ENCODE peak calls at places on chromosomes 3 and 15, in seven cellular contexts. One of them, this sample, is unnamed.

GRCh38 chr15:41501191-41501917 is 7.7 kb downstream of the ITPKA start:
- DNase-seq in K562: no peak
- DNase-seq in H1: no peak
- DNase-seq in GM12878: no peak
- DNase-seq in A549: no peak
- DNase-seq in HepG2: no peak
- DNase-seq in SK-N-SH: peak
- DNase-seq in this sample: peak

GRCh38 chr3:189863031-189863430 is 231.8 kb downstream of the TP63 start:
- DNase-seq in GM12878: no peak
- DNase-seq in A549: peak
- DNase-seq in HepG2: no peak
- DNase-seq in H1: no peak
- DNase-seq in K562: no peak
- DNase-seq in SK-N-SH: no peak
- DNase-seq in this sample: no peak

GRCh38 chr15:57649138-57649537 is 57.4 kb upstream of the POLR2M start:
- DNase-seq in HepG2: no peak
- DNase-seq in K562: no peak
- DNase-seq in A549: no peak
- DNase-seq in SK-N-SH: no peak
- DNase-seq in GM12878: no peak
- DNase-seq in H1: no peak
- DNase-seq in this sample: no peak

GRCh38 chr3:36597422-36597821 is 166.9 kb downstream of the DCLK3 start:
- DNase-seq in K562: no peak
- DNase-seq in H1: no peak
- DNase-seq in A549: peak
- DNase-seq in SK-N-SH: no peak
- DNase-seq in GM12878: no peak
- DNase-seq in HepG2: no peak
- DNase-seq in this sample: peak

GRCh38 chr3:49256152-49256551 is 20.9 kb downstream of the C3orf62 start:
- DNase-seq in A549: no peak
- DNase-seq in K562: no peak
- DNase-seq in H1: no peak
- DNase-seq in GM12878: no peak
- DNase-seq in SK-N-SH: no peak
- DNase-seq in HepG2: no peak
- DNase-seq in this sample: no peak

GRCh38 chr3:87206070-87206469 is 21.0 kb upstream of the CHMP2B start:
- DNase-seq in GM12878: no peak
- DNase-seq in K562: no peak
- DNase-seq in A549: peak
- DNase-seq in HepG2: peak
- DNase-seq in H1: no peak
- DNase-seq in SK-N-SH: no peak
- DNase-seq in this sample: peak

GRCh38 chr3:57596495-57597239 is 477 bp downstream of the ARF4 start:
- DNase-seq in A549: peak
- DNase-seq in HepG2: peak
- DNase-seq in SK-N-SH: peak
- DNase-seq in K562: peak
- DNase-seq in H1: peak
- DNase-seq in GM12878: peak
- DNase-seq in this sample: peak

GRCh38 chr3:53074761-53075742 is 29.2 kb upstream of the SFMBT1 start:
- DNase-seq in HepG2: no peak
- DNase-seq in K562: no peak
- DNase-seq in SK-N-SH: no peak
- DNase-seq in A549: no peak
- DNase-seq in GM12878: no peak
- DNase-seq in H1: no peak
- DNase-seq in this sample: no peak

GRCh38 chr15:99174567-99174966 is 69.7 kb downstream of the SYNM start:
- DNase-seq in K562: no peak
- DNase-seq in A549: no peak
- DNase-seq in H1: no peak
- DNase-seq in GM12878: no peak
- DNase-seq in SK-N-SH: no peak
- DNase-seq in HepG2: no peak
- DNase-seq in this sample: no peak

GRCh38 chr15:94186770-94187331 is 44.5 kb upstream of the MCTP2 start:
- DNase-seq in SK-N-SH: no peak
- DNase-seq in HepG2: no peak
- DNase-seq in K562: no peak
- DNase-seq in A549: no peak
- DNase-seq in H1: no peak
- DNase-seq in GM12878: no peak
- DNase-seq in this sample: no peak

GRCh38 chr3:178808748-178809147 is 262.9 kb downstream of the ZMAT3 start:
- DNase-seq in SK-N-SH: no peak
- DNase-seq in K562: no peak
- DNase-seq in HepG2: no peak
- DNase-seq in GM12878: no peak
- DNase-seq in H1: no peak
- DNase-seq in A549: no peak
- DNase-seq in this sample: no peak

GRCh38 chr3:66409771-66410355 is 91.0 kb downstream of the LRIG1 start:
- DNase-seq in GM12878: no peak
- DNase-seq in K562: no peak
- DNase-seq in A549: no peak
- DNase-seq in H1: no peak
- DNase-seq in HepG2: no peak
- DNase-seq in SK-N-SH: no peak
- DNase-seq in this sample: no peak

GRCh38 chr3:48412375-48413001 is 17.4 kb downstream of the PLXNB1 start:
- DNase-seq in K562: no peak
- DNase-seq in HepG2: no peak
- DNase-seq in SK-N-SH: no peak
- DNase-seq in A549: no peak
- DNase-seq in H1: no peak
- DNase-seq in GM12878: no peak
- DNase-seq in this sample: no peak

GRCh38 chr3:146928421-146929059 is 323.4 kb upstream of the PLSCR5 start:
- DNase-seq in H1: no peak
- DNase-seq in SK-N-SH: no peak
- DNase-seq in A549: no peak
- DNase-seq in GM12878: no peak
- DNase-seq in K562: no peak
- DNase-seq in HepG2: no peak
- DNase-seq in this sample: no peak

GRCh38 chr3:117282506-117282905 is 572.9 kb downstream of the TUSC7 start:
- DNase-seq in HepG2: no peak
- DNase-seq in K562: no peak
- DNase-seq in SK-N-SH: no peak
- DNase-seq in H1: no peak
- DNase-seq in GM12878: no peak
- DNase-seq in A549: no peak
- DNase-seq in this sample: no peak

GRCh38 chr15:88911766-88912118 is 1.4 kb downstream of the MFGE8 start:
- DNase-seq in H1: no peak
- DNase-seq in HepG2: no peak
- DNase-seq in GM12878: no peak
- DNase-seq in K562: peak
- DNase-seq in SK-N-SH: no peak
- DNase-seq in A549: peak
- DNase-seq in this sample: peak

GRCh38 chr3:52456169-52456799 is 880 bp downstream of the NISCH start:
- DNase-seq in GM12878: no peak
- DNase-seq in HepG2: no peak
- DNase-seq in A549: no peak
- DNase-seq in SK-N-SH: peak
- DNase-seq in K562: peak
- DNase-seq in H1: no peak
- DNase-seq in this sample: peak

GRCh38 chr15:43067717-43068461 is 37.9 kb downstream of the UBR1 start:
- DNase-seq in A549: no peak
- DNase-seq in K562: no peak
- DNase-seq in HepG2: peak
- DNase-seq in GM12878: no peak
- DNase-seq in SK-N-SH: no peak
- DNase-seq in H1: no peak
- DNase-seq in this sample: peak

GRCh38 chr15:40310001-40310959 is 2.5 kb upstream of the PLCB2 start:
- DNase-seq in A549: peak
- DNase-seq in H1: no peak
- DNase-seq in K562: peak
- DNase-seq in GM12878: peak
- DNase-seq in SK-N-SH: peak
- DNase-seq in HepG2: peak
- DNase-seq in this sample: peak

GRCh38 chr3:133573054-133573628 is 345 bp upstream of the CDV3 start:
- DNase-seq in A549: peak
- DNase-seq in K562: peak
- DNase-seq in GM12878: peak
- DNase-seq in H1: peak
- DNase-seq in HepG2: peak
- DNase-seq in SK-N-SH: peak
- DNase-seq in this sample: peak

GRCh38 chr3:115989927-115990326 is 366.6 kb downstream of the GAP43 start:
- DNase-seq in A549: no peak
- DNase-seq in H1: no peak
- DNase-seq in GM12878: no peak
- DNase-seq in K562: no peak
- DNase-seq in SK-N-SH: no peak
- DNase-seq in HepG2: no peak
- DNase-seq in this sample: peak
- TF ChIP-seq RFX5 in A549: no peak
- TF ChIP-seq RFX5 in H1: no peak
- TF ChIP-seq RFX5 in GM12878: no peak
- TF ChIP-seq RFX5 in K562: no peak
- TF ChIP-seq RFX5 in SK-N-SH: no peak
- TF ChIP-seq RFX5 in HepG2: no peak
- TF ChIP-seq RFX5 in this sample: no peak

GRCh38 chr15:58909616-58910015 is 23.9 kb downstream of the SLTM start:
- DNase-seq in SK-N-SH: no peak
- DNase-seq in GM12878: no peak
- DNase-seq in A549: no peak
- DNase-seq in K562: no peak
- DNase-seq in H1: no peak
- DNase-seq in HepG2: no peak
- DNase-seq in this sample: peak

GRCh38 chr15:58903232-58903631 is 30.2 kb downstream of the SLTM start:
- DNase-seq in A549: no peak
- DNase-seq in H1: no peak
- DNase-seq in GM12878: no peak
- DNase-seq in SK-N-SH: no peak
- DNase-seq in K562: no peak
- DNase-seq in HepG2: no peak
- DNase-seq in this sample: peak

GRCh38 chr15:58910456-58910855 is 23.0 kb downstream of the SLTM start:
- DNase-seq in SK-N-SH: no peak
- DNase-seq in GM12878: no peak
- DNase-seq in HepG2: no peak
- DNase-seq in H1: no peak
- DNase-seq in A549: no peak
- DNase-seq in K562: no peak
- DNase-seq in this sample: no peak

GRCh38 chr15:58908550-58909309 is 24.7 kb downstream of the SLTM start:
- DNase-seq in GM12878: no peak
- DNase-seq in HepG2: no peak
- DNase-seq in H1: no peak
- DNase-seq in K562: no peak
- DNase-seq in SK-N-SH: no peak
- DNase-seq in A549: no peak
- DNase-seq in this sample: no peak
- TF ChIP-seq RFX5 in GM12878: no peak
- TF ChIP-seq RFX5 in HepG2: no peak
- TF ChIP-seq RFX5 in H1: no peak
- TF ChIP-seq RFX5 in K562: no peak
- TF ChIP-seq RFX5 in SK-N-SH: no peak
- TF ChIP-seq RFX5 in A549: no peak
- TF ChIP-seq RFX5 in this sample: no peak

DNA sequence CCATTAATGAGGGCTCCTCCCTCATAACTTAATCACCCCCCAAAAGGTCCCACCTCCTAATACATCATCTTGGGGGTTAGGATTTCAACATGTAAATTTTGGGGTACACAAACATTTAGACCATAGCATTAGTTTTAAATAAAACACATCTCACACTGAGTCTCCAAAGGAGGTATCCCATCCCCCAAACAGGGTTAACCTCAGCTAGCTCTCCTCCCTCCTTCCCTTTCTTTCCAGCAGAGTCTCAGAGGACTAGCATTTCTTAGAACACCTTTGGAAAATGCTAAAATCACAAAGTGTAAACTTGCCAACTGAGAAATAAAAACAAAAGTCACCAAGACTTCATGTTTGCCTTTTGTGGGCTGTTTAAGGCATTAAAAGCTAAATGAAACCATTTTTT is 51.2 kb upstream of the FOXB1 start:
- DNase-seq in A549: no peak
- DNase-seq in SK-N-SH: no peak
- DNase-seq in K562: no peak
- DNase-seq in H1: no peak
- DNase-seq in GM12878: no peak
- DNase-seq in HepG2: no peak
- DNase-seq in this sample: no peak
- TF ChIP-seq RFX5 in A549: no peak
- TF ChIP-seq RFX5 in SK-N-SH: no peak
- TF ChIP-seq RFX5 in K562: no peak
- TF ChIP-seq RFX5 in H1: no peak
- TF ChIP-seq RFX5 in GM12878: no peak
- TF ChIP-seq RFX5 in HepG2: no peak
- TF ChIP-seq RFX5 in this sample: no peak

GRCh38 chr3:62164196-62164595 is 209.2 kb downstream of the FEZF2 start:
- DNase-seq in H1: no peak
- DNase-seq in K562: no peak
- DNase-seq in SK-N-SH: no peak
- DNase-seq in HepG2: no peak
- DNase-seq in GM12878: no peak
- DNase-seq in A549: no peak
- DNase-seq in this sample: no peak

GRCh38 chr3:62164746-62165145 is 208.6 kb downstream of the FEZF2 start:
- DNase-seq in H1: no peak
- DNase-seq in A549: no peak
- DNase-seq in SK-N-SH: no peak
- DNase-seq in HepG2: no peak
- DNase-seq in K562: no peak
- DNase-seq in GM12878: no peak
- DNase-seq in this sample: no peak

GRCh38 chr3:62159693-62160092 is 213.7 kb downstream of the FEZF2 start:
- DNase-seq in K562: no peak
- DNase-seq in HepG2: no peak
- DNase-seq in A549: no peak
- DNase-seq in H1: no peak
- DNase-seq in SK-N-SH: no peak
- DNase-seq in GM12878: no peak
- DNase-seq in this sample: peak

GRCh38 chr3:62159056-62159455 is 214.3 kb downstream of the FEZF2 start:
- DNase-seq in GM12878: no peak
- DNase-seq in H1: no peak
- DNase-seq in K562: no peak
- DNase-seq in A549: no peak
- DNase-seq in SK-N-SH: no peak
- DNase-seq in HepG2: no peak
- DNase-seq in this sample: no peak

DNA sequence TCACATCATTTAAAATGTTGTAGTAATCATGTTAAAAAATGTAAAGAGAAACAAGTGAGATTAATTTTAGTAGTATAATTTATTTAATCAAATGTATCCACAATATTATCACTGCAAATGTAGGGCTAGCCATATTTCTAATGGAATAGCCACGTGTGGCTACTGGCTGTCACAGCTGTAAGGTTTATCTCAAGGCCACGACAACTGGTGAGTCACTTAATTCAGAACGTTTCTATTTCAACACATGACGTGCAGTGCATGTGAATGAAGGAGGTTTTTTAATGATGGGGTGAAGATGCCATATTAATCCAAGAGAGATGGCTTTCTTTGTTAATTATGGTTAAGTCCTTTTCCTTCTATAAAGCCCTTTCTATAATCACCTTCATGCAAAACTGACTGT is 212.0 kb downstream of the FEZF2 start:
- DNase-seq in K562: no peak
- DNase-seq in HepG2: no peak
- DNase-seq in H1: no peak
- DNase-seq in SK-N-SH: no peak
- DNase-seq in A549: no peak
- DNase-seq in GM12878: no peak
- DNase-seq in this sample: peak
- TF ChIP-seq RFX5 in K562: no peak
- TF ChIP-seq RFX5 in HepG2: no peak
- TF ChIP-seq RFX5 in H1: no peak
- TF ChIP-seq RFX5 in SK-N-SH: no peak
- TF ChIP-seq RFX5 in A549: no peak
- TF ChIP-seq RFX5 in GM12878: no peak
- TF ChIP-seq RFX5 in this sample: no peak

This sample was measured in IMR-90.